ENCODE peak calls at places on chromosomes 3 and 15, in six cellular contexts. H, Q, R, M, G and D are unnamed samples.

GRCh38 chr15:84142888-84143337 is 92.7 kb upstream of the GOLGA6L4 start:
- DNase-seq in G (peak), R (peak), M (peak), H (peak), Q (peak), D (peak)

GRCh38 chr3:15281817-15282216 is 50.6 kb downstream of the SH3BP5 start:
- DNase-seq in R (no peak), H (no peak), G (no peak), Q (no peak), M (no peak), D (no peak)

GRCh38 chr15:100216177-100216576 is 125.6 kb downstream of the ADAMTS17 start:
- DNase-seq in M (no peak), R (no peak), Q (no peak), H (no peak), G (peak), D (no peak)

GRCh38 chr15:63551400-63551799 is 45.8 kb upstream of the FBXL22 start:
- DNase-seq in G (peak), H (no peak), Q (peak), M (no peak), R (no peak), D (no peak)

GRCh38 chr15:72784233-72784876 is 797 bp upstream of the ADPGK start:
- DNase-seq in R (no peak), M (peak), Q (peak), H (peak), G (peak), D (peak)

GRCh38 chr3:194584435-194584776 is 48.8 kb downstream of the TMEM44 start:
- DNase-seq in Q (no peak), M (no peak), H (no peak), R (no peak), G (peak), D (no peak)

GRCh38 chr3:169668081-169668956 is 4.8 kb upstream of the MECOM start:
- DNase-seq in R (no peak), M (no peak), G (peak), H (peak), Q (peak), D (peak)

GRCh38 chr15:70385711-70386110 is 288.0 kb upstream of the TLE3 start:
- DNase-seq in M (no peak), Q (no peak), H (no peak), G (no peak), R (no peak), D (no peak)